ENCODE peak calls at places on chromosomes 16 and 17, in eight cellular contexts. C, D, G, M, H, U, B and Z are unnamed samples. For H3K4me1 and H3K27me3, the result is how much of the 10 kb centered on the place peaks cover.

GRCh38 chr16:73717266-73718057 is 579.2 kb upstream of the PSMD7 start:
- DNase-seq in G (no peak), M (no peak), H (no peak), C (no peak), B (no peak), U (no peak), D (no peak), Z (no peak)

GRCh38 chr17:27756467-27757371 is 43.6 kb downstream of the NOS2 start:
- DNase-seq in G (no peak), U (peak), C (no peak), B (peak), D (peak), M (peak), H (peak), Z (peak)

GRCh38 chr17:66727634-66728570 is 107.0 kb upstream of the CACNG5 start:
- DNase-seq in C (no peak), B (no peak), G (peak), M (peak), D (peak), U (peak), H (peak), Z (peak)

GRCh38 chr17:79837888-79838540 is 1.2 kb downstream of the CBX4 start:
- DNase-seq in G (peak), U (peak), H (no peak), B (no peak), C (no peak), D (no peak), M (peak), Z (no peak)

GRCh38 chr17:46782250-46782953 is 36.1 kb downstream of the WNT3 start:
- DNase-seq in H (no peak), G (no peak), C (no peak), D (no peak), U (peak), M (peak), B (no peak), Z (peak)

GRCh38 chr16:72317378-72317777 is 145.4 kb upstream of the PMFBP1 start:
- DNase-seq in D (no peak), B (no peak), H (no peak), M (no peak), G (no peak), C (no peak), U (no peak), Z (no peak)

GRCh38 chr16:27566417-27566816 is 16.5 kb downstream of the KATNIP start:
- DNase-seq in B (no peak), D (no peak), C (no peak), U (peak), H (no peak), G (no peak), M (no peak), Z (no peak)

GRCh38 chr16:77271532-77272426 is 72.6 kb downstream of the SYCE1L start:
- DNase-seq in U (no peak), M (no peak), H (no peak), B (no peak), G (no peak), C (no peak), D (no peak), Z (no peak)

GRCh38 chr17:75774471-75774987 is 9.5 kb upstream of the GALK1 start:
- DNase-seq in M (no peak), U (peak), H (no peak), G (no peak), C (no peak), B (no peak), D (no peak), Z (no peak)

GRCh38 chr17:47286198-47286914 is 32.7 kb downstream of the ITGB3 start:
- DNase-seq in D (no peak), U (no peak), C (peak), G (no peak), H (no peak), B (no peak), M (no peak), Z (no peak)

GRCh38 chr17:81063488-81064093 is 28.6 kb downstream of the BAIAP2 start:
- DNase-seq in D (no peak), G (no peak), M (no peak), C (no peak), B (no peak), H (no peak), U (no peak), Z (no peak)

GRCh38 chr17:57572062-57572461 is 173.0 kb downstream of the CCDC182 start:
- DNase-seq in G (no peak), H (no peak), C (no peak), U (no peak), M (no peak), D (no peak), B (no peak), Z (no peak)

GRCh38 chr17:81322271-81323082 is 27.4 kb upstream of the SLC38A10 start:
- DNase-seq in U (no peak), H (no peak), G (no peak), M (no peak), B (no peak), C (no peak), D (no peak), Z (no peak)

GRCh38 chr16:81831722-81832126 is 52.6 kb downstream of the PLCG2 start:
- DNase-seq in M (peak), H (no peak), U (peak), C (peak), B (no peak), D (peak), G (peak), Z (peak)

GRCh38 chr17:65627108-65627507 is 65.7 kb upstream of the AXIN2 start:
- DNase-seq in G (no peak), M (no peak), U (peak), D (no peak), B (no peak), H (no peak), C (no peak), Z (no peak)

GRCh38 chr16:19560078-19560477 is 4.6 kb downstream of the VPS35L start:
- DNase-seq in G (no peak), D (no peak), C (no peak), U (no peak), H (no peak), M (no peak), B (no peak), Z (no peak)

GRCh38 chr17:70072900-70073299 is 2.1 kb upstream of the KCNJ16 start:
- DNase-seq in B (no peak), H (no peak), D (no peak), G (no peak), U (no peak), C (no peak), M (no peak), Z (no peak)

GRCh38 chr17:6269474-6269873 is 165.4 kb downstream of the AIPL1 start:
- DNase-seq in C (no peak), U (peak), M (peak), H (peak), B (no peak), G (peak), D (no peak), Z (no peak)

GRCh38 chr16:87724490-87725291 is 41.1 kb downstream of the KLHDC4 start:
- DNase-seq in C (peak), G (no peak), H (no peak), B (no peak), D (no peak), U (peak), M (no peak), Z (no peak)

GRCh38 chr17:9890124-9890523 is 14.9 kb downstream of the RCVRN start:
- DNase-seq in C (no peak), M (peak), B (peak), H (peak), D (no peak), G (peak), U (no peak), Z (no peak)

GRCh38 chr16:50270510-50271147 is 4.3 kb downstream of the ADCY7 start:
- DNase-seq in U (no peak), H (no peak), C (no peak), G (no peak), D (no peak), B (no peak), M (peak), Z (no peak)

GRCh38 chr17:78341559-78342437 is 18.1 kb downstream of the SOCS3 start:
- DNase-seq in M (peak), C (no peak), D (peak), B (no peak), H (peak), G (peak), U (peak), Z (no peak)

GRCh38 chr16:50261707-50262235 is 4.6 kb upstream of the ADCY7 start:
- DNase-seq in M (no peak), B (no peak), D (peak), G (no peak), U (no peak), C (no peak), H (no peak), Z (peak)

GRCh38 chr17:68461589-68461988 is 4.3 kb upstream of the WIPI1 start:
- DNase-seq in H (no peak), M (peak), B (no peak), D (no peak), G (no peak), C (no peak), U (peak), Z (no peak)

GRCh38 chr16:49312389-49312990 is 30.9 kb upstream of the CBLN1 start:
- DNase-seq in H (no peak), M (no peak), D (no peak), G (no peak), U (no peak), C (no peak), B (no peak), Z (no peak)

GRCh38 chr17:27631897-27632725 is 1.1 kb downstream of the LGALS9 start:
- DNase-seq in C (no peak), H (no peak), G (no peak), D (no peak), U (peak), M (peak), B (no peak), Z (no peak)

GRCh38 chr16:84751241-84751640 is 51.4 kb downstream of the USP10 start:
- DNase-seq in M (no peak), C (no peak), H (no peak), G (no peak), D (no peak), U (peak), B (no peak), Z (no peak)

GRCh38 chr16:84753412-84754325 is 53.9 kb downstream of the USP10 start:
- DNase-seq in M (no peak), H (no peak), G (no peak), C (no peak), U (no peak), D (no peak), B (no peak), Z (no peak)

GRCh38 chr16:84751947-84752346 is 52.1 kb downstream of the USP10 start:
- DNase-seq in B (no peak), H (no peak), M (no peak), G (no peak), D (no peak), C (peak), U (no peak), Z (no peak)

GRCh38 chr16:84754353-84754856 is 54.6 kb downstream of the USP10 start:
- DNase-seq in H (peak), G (no peak), C (peak), D (peak), B (peak), M (no peak), U (peak), Z (peak)

DNA sequence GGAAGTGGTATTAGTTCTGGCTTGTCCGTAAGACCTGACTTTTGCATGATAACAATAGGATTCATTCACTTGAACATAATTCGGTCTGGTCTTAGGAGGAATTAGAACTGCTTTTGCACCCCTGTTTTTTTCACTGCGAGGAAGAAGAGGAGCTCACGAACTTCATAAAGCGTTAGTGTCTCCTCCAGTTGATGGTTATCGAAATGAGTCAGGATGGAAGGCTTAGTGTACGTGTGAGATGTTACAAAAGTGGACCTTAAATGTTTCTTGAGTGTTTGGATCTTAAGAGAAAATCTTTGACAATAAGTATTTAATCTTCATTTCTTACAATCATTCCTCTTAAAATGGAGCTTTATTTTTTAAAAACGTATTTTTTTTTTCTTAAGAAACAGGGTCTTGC is 52.8 kb downstream of the USP10 start:
- DNase-seq in H (no peak), U (no peak), C (no peak), D (no peak), G (no peak), M (no peak), B (no peak), Z (no peak)
- H3K4me1 ChIP-seq in H (under half), U (under half), C (half or more), D (under half), G (half or more), M (under half), B (under half), Z (under half)

DNA sequence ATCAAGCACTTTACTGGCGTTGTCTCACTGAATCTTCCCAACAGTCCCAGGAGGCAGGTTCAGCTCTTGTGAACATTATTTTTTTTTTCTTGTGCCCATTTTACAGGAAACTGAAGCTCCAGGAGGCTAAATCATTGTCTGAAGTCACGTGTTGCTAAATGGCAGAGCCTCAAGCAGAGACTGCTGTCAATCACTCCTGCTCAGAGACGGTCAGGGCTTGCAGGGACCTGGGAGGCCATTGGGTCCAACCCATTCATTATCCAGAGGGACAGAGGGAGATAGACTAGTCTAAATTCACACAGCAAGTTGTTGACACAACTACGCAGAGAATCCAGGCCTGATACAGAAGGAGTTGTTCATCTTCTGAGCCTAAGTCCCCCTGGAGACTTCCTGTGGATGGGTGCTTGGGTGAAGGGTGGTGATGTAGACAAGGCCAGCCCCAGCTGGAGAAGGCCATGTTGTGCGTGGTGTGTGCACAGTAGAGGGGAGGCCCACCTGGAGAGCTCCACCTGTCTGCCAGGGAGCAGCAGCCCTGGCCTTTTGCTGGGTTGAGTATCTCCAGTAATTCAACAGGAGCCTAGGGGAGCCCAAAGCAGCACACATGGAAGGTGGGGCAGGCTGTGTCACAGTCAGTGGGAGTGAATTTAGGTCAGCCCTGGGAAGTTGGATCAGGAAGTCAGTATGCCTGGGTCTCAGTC is 24.3 kb upstream of the C1QL1 start:
- DNase-seq in G (no peak), C (no peak), M (no peak), D (no peak), H (no peak), U (no peak), B (no peak), Z (no peak)
- H3K27me3 ChIP-seq in G (under half), C (under half), M (under half), D (under half), H (under half), U (under half), B (under half), Z (under half)

GRCh38 chr17:7577327-7578199 is 1.9 kb upstream of the CD68 start:
- DNase-seq in H (no peak), U (no peak), D (no peak), M (no peak), C (no peak), B (no peak), G (no peak), Z (no peak)
- H3K4me1 ChIP-seq in H (under half), U (under half), D (half or more), M (under half), C (under half), B (under half), G (half or more), Z (under half)

DNA sequence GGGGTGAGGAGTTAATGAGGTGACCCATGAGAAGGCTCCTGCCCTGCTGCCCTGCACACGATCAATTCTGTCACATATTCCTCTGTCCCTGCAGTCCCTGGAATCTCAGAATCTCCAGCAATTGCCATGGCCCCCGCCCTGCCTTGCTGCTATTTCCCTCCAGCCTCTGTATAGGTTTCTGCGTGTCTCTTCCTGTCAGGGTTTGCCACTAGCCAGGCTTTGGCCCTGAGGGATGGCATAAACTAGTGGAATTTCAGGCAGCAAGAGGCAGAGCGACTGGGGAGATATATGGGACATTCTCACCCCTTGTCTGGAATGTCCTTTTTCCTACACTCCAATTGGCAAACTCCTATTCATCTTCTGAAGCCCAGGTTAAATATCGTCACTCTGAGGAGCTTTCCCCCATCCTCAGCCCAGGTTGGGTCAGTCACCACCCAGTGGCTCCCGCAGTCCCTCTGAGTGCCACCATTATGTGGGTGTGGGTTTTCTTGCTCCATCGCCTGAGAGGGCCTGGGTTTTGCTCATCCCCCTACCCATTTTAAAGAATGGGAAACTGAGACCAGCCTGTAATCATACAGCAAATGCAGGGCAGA is 15.5 kb upstream of the NATD1 start:
- DNase-seq in H (no peak), C (no peak), B (no peak), U (no peak), G (no peak), D (no peak), M (no peak), Z (no peak)
- H3K27me3 ChIP-seq in H (under half), C (under half), B (under half), U (under half), G (under half), D (under half), M (under half), Z (under half)

GRCh38 chr16:88938933-88939813 is 37.8 kb downstream of the CBFA2T3 start:
- DNase-seq in G (peak), M (peak), C (no peak), H (no peak), U (no peak), B (no peak), D (peak), Z (no peak)
- H3K4me1 ChIP-seq in G (half or more), M (under half), C (under half), H (under half), U (under half), B (under half), D (under half), Z (under half)

GRCh38 chr16:1163567-1164055 is 10.7 kb downstream of the CACNA1H start:
- DNase-seq in B (no peak), U (no peak), C (no peak), G (no peak), M (no peak), D (no peak), H (no peak), Z (no peak)

GRCh38 chr16:1167276-1168107 is 14.6 kb downstream of the CACNA1H start:
- DNase-seq in U (no peak), C (no peak), M (no peak), D (no peak), B (no peak), H (peak), G (no peak), Z (peak)

GRCh38 chr16:1164975-1165374 is 12.1 kb downstream of the CACNA1H start:
- DNase-seq in D (no peak), C (no peak), U (no peak), M (no peak), H (no peak), B (no peak), G (no peak), Z (no peak)

GRCh38 chr16:1164382-1164781 is 11.5 kb downstream of the CACNA1H start:
- DNase-seq in G (no peak), U (no peak), H (no peak), C (no peak), D (no peak), B (no peak), M (no peak), Z (no peak)

GRCh38 chr16:1165511-1165910 is 12.6 kb downstream of the CACNA1H start:
- DNase-seq in G (no peak), H (no peak), C (no peak), B (no peak), U (no peak), D (no peak), M (no peak), Z (no peak)
- H3K27me3 ChIP-seq in G (under half), H (under half), C (under half), B (under half), U (under half), D (under half), M (under half), Z (under half)

GRCh38 chr17:42133461-42134041 is 10.9 kb downstream of the HSPB9 start:
- DNase-seq in U (peak), C (no peak), G (no peak), M (no peak), D (no peak), H (no peak), B (no peak), Z (no peak)
- H3K4me1 ChIP-seq in U (half or more), C (under half), G (half or more), M (under half), D (under half), H (under half), B (under half), Z (under half)

GRCh38 chr16:85955566-85955965 is 56.6 kb downstream of the IRF8 start:
- DNase-seq in C (no peak), D (no peak), M (peak), U (no peak), B (no peak), H (no peak), G (no peak), Z (no peak)
- H3K27me3 ChIP-seq in C (under half), D (half or more), M (under half), U (under half), B (under half), H (under half), G (under half), Z (under half)

GRCh38 chr17:44359001-44359400 is 4.7 kb downstream of the FAM171A2 start:
- DNase-seq in G (no peak), D (no peak), C (no peak), M (no peak), H (no peak), U (no peak), B (no peak), Z (no peak)

GRCh38 chr17:44360144-44360533 is 3.5 kb downstream of the FAM171A2 start:
- DNase-seq in M (no peak), U (no peak), G (no peak), C (no peak), H (no peak), D (no peak), B (no peak), Z (no peak)

GRCh38 chr17:44360826-44361225 is 2.8 kb downstream of the FAM171A2 start:
- DNase-seq in D (no peak), C (no peak), H (peak), M (peak), G (no peak), B (no peak), U (no peak), Z (no peak)

GRCh38 chr17:44358066-44358465 is 5.6 kb downstream of the FAM171A2 start:
- DNase-seq in C (no peak), G (no peak), H (no peak), B (no peak), M (no peak), D (no peak), U (no peak), Z (no peak)

DNA sequence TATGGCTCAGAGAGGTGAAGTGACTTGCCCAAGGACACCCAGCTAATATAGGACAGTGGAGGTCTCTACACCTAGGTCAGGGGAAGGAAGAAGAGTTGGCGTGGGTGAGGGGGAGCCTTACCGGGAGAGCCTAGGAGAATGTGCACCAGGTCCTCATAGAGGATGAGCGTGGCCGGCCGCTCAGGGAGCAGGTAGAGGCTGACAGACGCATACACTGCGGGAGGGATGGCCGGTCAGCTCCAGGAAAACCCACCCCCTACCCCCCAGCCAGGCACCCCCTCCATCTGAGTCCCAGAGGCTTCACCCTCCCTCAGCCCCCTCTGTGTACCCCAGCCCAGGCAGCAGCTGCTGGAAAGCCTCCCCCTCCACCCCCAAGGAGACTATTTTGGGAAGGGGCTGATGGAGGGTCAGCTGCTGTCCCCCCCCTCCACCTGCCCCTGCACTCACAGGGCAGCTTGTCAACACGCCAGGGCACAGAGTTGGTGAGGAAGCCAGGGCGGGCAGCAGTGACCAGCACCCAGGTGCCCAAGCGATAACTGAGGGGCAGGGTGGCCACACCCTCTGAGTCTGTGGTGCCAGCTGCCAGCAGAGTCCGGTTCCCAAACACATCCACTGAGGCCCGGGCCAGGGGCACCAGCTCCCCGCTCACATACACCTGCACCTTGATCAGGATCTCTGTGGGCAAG is 4.1 kb downstream of the FAM171A2 start:
- DNase-seq in B (no peak), C (no peak), D (no peak), M (peak), U (no peak), G (no peak), H (no peak), Z (no peak)
- H3K4me1 ChIP-seq in B (under half), C (under half), D (under half), M (under half), U (under half), G (under half), H (under half), Z (under half)